ENCODE peak calls at places on chromosomes 5 and 9, in five cellular contexts. Y, N, P, M and D are unnamed samples.
A peak's percentile ranks its signal among the peaks of the same experiment; 100 is the strongest.

GRCh38 chr9:125961037-125961436 is 213.9 kb downstream of the PBX3 start:
- DNase-seq in M (no peak), Y (no peak), P (no peak), N (no peak), D (no peak)

GRCh38 chr5:124231794-124232193 is 514.6 kb downstream of the ZNF608 start:
- DNase-seq in P (no peak), Y (peak; percentile 1), N (no peak), M (no peak), D (no peak)

GRCh38 chr5:1131191-1131621 is 19.3 kb upstream of the SLC12A7 start:
- DNase-seq in Y (no peak), M (no peak), P (no peak), N (no peak), D (no peak)

GRCh38 chr5:89418821-89419085 is 535.8 kb upstream of the MEF2C start:
- DNase-seq in Y (no peak), P (no peak), N (no peak), M (no peak), D (no peak)

GRCh38 chr9:129121483-129121882 is 10.3 kb downstream of the PTPA start:
- DNase-seq in Y (no peak), N (no peak), P (no peak), M (no peak), D (no peak)

GRCh38 chr5:131944700-131945550 is 538 bp downstream of the MEIKIN start:
- DNase-seq in Y (no peak), P (no peak), N (no peak), M (no peak), D (no peak)

GRCh38 chr5:41708604-41708940 is 161.7 kb downstream of the OXCT1 start:
- DNase-seq in Y (no peak), P (no peak), N (no peak), M (no peak), D (no peak)

GRCh38 chr5:178762391-178762790 is 31.9 kb upstream of the ZNF354A start:
- DNase-seq in N (no peak), M (no peak), P (no peak), Y (no peak), D (no peak)

GRCh38 chr5:171444582-171444981 is 25.1 kb downstream of the FGF18 start:
- DNase-seq in Y (no peak), M (no peak), N (no peak), P (no peak), D (no peak)

GRCh38 chr9:105146677-105147076 is 97.8 kb upstream of the SLC44A1 start:
- DNase-seq in P (no peak), Y (no peak), M (no peak), N (no peak), D (no peak)

GRCh38 chr5:64074533-64074932 is 91.1 kb upstream of the RNF180 start:
- DNase-seq in M (peak; percentile 29), Y (peak; percentile 21), P (no peak), N (no peak), D (peak; percentile 33)

GRCh38 chr5:103402861-103403260 is 144.3 kb downstream of the MACIR start:
- DNase-seq in P (no peak), N (no peak), M (no peak), Y (no peak), D (no peak)

GRCh38 chr5:61004448-61004847 is 59.4 kb downstream of the NDUFAF2 start:
- DNase-seq in Y (no peak), M (no peak), N (no peak), P (no peak), D (no peak)

GRCh38 chr9:95425910-95426551 is 90.7 kb downstream of the PTCH1 start:
- DNase-seq in N (no peak), Y (peak; percentile 21), M (peak; percentile 29), P (no peak), D (no peak)

GRCh38 chr5:167763772-167764171 is 527.7 kb upstream of the WWC1 start:
- DNase-seq in N (no peak), Y (no peak), M (no peak), P (no peak), D (no peak)

GRCh38 chr5:93226202-93226735 is 354.8 kb downstream of the NR2F1-AS1 start:
- DNase-seq in P (no peak), M (no peak), Y (no peak), N (no peak), D (no peak)

GRCh38 chr9:95954940-95955339 is 79.4 kb downstream of the ERCC6L2 start:
- DNase-seq in P (no peak), M (no peak), N (no peak), Y (no peak), D (no peak)

GRCh38 chr9:101711330-101711941 is 27.0 kb downstream of the GRIN3A start:
- DNase-seq in M (peak; percentile 38), P (no peak), N (no peak), Y (peak; percentile 23), D (no peak)

GRCh38 chr9:121294181-121294743 is 26.3 kb downstream of the GSN start:
- DNase-seq in N (no peak), M (no peak), P (no peak), Y (no peak), D (no peak)

GRCh38 chr5:38718874-38719391 is 126.9 kb upstream of the OSMR start:
- DNase-seq in N (no peak), M (no peak), P (no peak), Y (no peak), D (no peak)

GRCh38 chr9:109258619-109259321 is 62.1 kb downstream of the EPB41L4B start:
- DNase-seq in P (no peak), M (no peak), Y (no peak), N (no peak), D (no peak)

GRCh38 chr9:108637340-108637739 is 218.4 kb downstream of the ACTL7B start:
- DNase-seq in P (no peak), Y (no peak), N (no peak), M (no peak), D (no peak)

GRCh38 chr9:109107402-109108240 is 12.1 kb downstream of the TMEM245 start:
- DNase-seq in P (peak; percentile 48), M (peak; percentile 61), N (no peak), Y (peak; percentile 33), D (no peak)

GRCh38 chr5:91521313-91521712 is 138.2 kb upstream of the ARRDC3 start:
- DNase-seq in P (no peak), M (no peak), Y (no peak), N (no peak), D (no peak)

GRCh38 chr5:55241756-55242155 is 8.3 kb upstream of the CCNO start:
- DNase-seq in Y (no peak), N (no peak), M (no peak), P (no peak), D (peak; percentile 80)

GRCh38 chr5:151862811-151863472 is 61.7 kb downstream of the GLRA1 start:
- DNase-seq in N (no peak), Y (no peak), M (no peak), P (no peak), D (no peak)

GRCh38 chr9:117796681-117797080 is 92.5 kb downstream of the TLR4 start:
- DNase-seq in P (no peak), Y (no peak), M (no peak), N (no peak), D (no peak)

GRCh38 chr9:72363908-72364678 is 915 bp downstream of the ZFAND5 start:
- DNase-seq in M (peak; percentile 61), P (no peak), Y (peak; percentile 20), N (no peak), D (peak; percentile 44)

GRCh38 chr5:159844267-159844666 is 72.0 kb upstream of the ADRA1B start:
- DNase-seq in Y (no peak), M (no peak), N (no peak), P (no peak), D (no peak)

GRCh38 chr5:181167814-181168488 is 20.6 kb downstream of the OR2V2 start:
- DNase-seq in P (no peak), Y (no peak), N (no peak), M (peak; percentile 70), D (peak; percentile 19)

GRCh38 chr9:16368425-16369087 is 501.9 kb downstream of the BNC2 start:
- DNase-seq in M (no peak), P (no peak), Y (no peak), N (no peak), D (peak; percentile 75)

GRCh38 chr5:88236866-88237642 is 31.6 kb downstream of the TMEM161B start:
- DNase-seq in N (no peak), P (no peak), M (no peak), Y (no peak), D (no peak)

GRCh38 chr5:91332267-91333044 is 50.7 kb downstream of the ARRDC3 start:
- DNase-seq in N (no peak), P (peak; percentile 57), Y (peak; percentile 78), M (peak; percentile 38), D (peak; percentile 20)

GRCh38 chr5:150022163-150022540 is 21.6 kb downstream of the HMGXB3 start:
- DNase-seq in M (no peak), Y (no peak), N (no peak), P (peak; percentile 83), D (no peak)

DNA sequence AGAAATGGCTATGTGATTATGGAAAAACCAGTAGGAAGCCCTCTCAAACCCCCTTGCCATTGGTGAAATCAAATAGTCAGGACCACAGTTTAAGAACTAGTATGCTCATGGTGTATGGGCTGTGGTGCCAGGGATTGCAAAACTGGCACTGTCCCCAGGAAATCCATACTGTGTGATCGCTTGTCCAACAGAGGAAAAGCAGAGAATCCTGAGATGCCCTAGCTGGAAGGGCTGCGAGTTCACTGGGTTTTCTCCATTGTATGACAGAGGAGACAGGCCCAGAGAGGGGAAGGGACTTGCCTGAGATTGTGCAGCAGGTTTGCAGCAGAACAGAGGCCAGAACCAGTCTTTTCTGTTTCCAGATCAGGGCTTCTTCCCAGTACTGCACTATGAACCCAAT is 12.5 kb downstream of the SEC61B start:
- DNase-seq in M (no peak), N (no peak), Y (no peak), P (no peak), D (no peak)
- TF ChIP-seq JUND in M (no peak), N (no peak), Y (no peak), P (no peak), D (no peak)

DNA sequence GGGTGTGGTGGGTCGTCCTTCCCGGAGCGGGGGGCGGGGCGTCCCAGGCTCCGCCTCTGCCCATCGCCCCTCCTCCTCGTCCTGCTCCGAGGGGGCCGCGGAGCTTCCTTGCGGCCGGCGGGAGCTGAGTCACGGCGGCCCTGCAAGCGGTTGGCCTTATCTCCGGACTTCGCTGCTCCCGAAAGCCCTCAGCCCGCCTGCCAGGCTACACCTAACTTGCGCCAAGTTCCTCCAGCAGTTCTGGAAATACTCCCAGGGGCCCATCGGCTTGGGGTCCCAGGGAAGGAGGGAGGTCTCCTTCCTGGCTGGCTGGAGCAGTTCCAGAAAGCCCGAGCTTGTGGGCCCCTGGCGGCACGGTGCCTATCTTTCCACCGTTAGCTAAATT is 54.2 kb upstream of the CDKN2AIPNL start:
- DNase-seq in Y (peak; percentile 73), M (peak; percentile 98), N (no peak), P (peak; percentile 68), D (peak; percentile 92)
- TF ChIP-seq JUND in Y (no peak), M (peak; percentile 76), N (no peak), P (no peak), D (no peak)

DNA sequence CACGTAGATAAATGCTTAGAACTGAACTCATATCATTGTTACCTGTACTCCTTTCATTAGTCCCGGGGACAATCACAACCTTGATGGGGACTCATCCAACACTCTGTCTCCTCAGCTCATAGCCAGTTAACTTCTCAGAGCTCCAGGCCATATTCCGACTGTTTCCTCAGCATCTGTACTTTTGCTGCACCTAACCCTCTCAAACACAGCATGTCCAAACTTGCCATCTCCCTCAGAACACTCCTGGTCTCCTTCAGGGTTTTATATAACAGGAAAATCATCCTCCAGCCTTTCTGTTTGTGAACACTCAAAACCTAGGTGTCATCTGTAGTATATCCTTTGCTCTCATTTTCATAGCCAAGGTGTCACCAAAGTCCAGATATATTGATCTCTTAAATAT is 150.5 kb downstream of the CDH6 start:
- DNase-seq in P (no peak), Y (no peak), M (no peak), N (no peak), D (no peak)
- TF ChIP-seq JUND in P (no peak), Y (no peak), M (no peak), N (no peak), D (no peak)

GRCh38 chr5:74953961-74954720 is 88.0 kb upstream of the FAM169A start:
- DNase-seq in N (no peak), Y (peak; percentile 94), P (no peak), M (no peak), D (no peak)
- TF ChIP-seq JUND in N (no peak), Y (no peak), P (no peak), M (no peak), D (no peak)